ENCODE peak calls at places on chromosomes 16 and 17, in eight cellular contexts. U is heart right ventricle, M is cardiac muscle cell, E is heart left ventricle, D is upper lobe of right lung, N is left ventricle myocardium inferior, R is SK-N-SH, L is aorta. V is an unnamed sample. For H3K36me3 and H3K4me1, the result is how much of the 10 kb centered on the place peaks cover.

GRCh38 chr17:63519972-63520882 is 2.9 kb upstream of the KCNH6 start:
- DNase-seq in L (no peak), R (no peak), D (no peak), U (no peak), E (no peak), N (no peak), M (no peak), V (no peak)

GRCh38 chr17:50133028-50133768 is 3.2 kb upstream of the SAMD14 start:
- DNase-seq in E (peak), R (peak), N (no peak), U (peak), L (peak), D (peak), M (no peak), V (no peak)

GRCh38 chr17:17880577-17881196 is 43.9 kb upstream of the SREBF1 start:
- DNase-seq in E (no peak), N (no peak), M (no peak), R (no peak), L (no peak), U (no peak), D (no peak), V (no peak)

GRCh38 chr17:63354251-63354650 is 91.9 kb downstream of the CYB561 start:
- DNase-seq in D (no peak), E (no peak), M (no peak), N (no peak), U (no peak), L (no peak), R (no peak), V (no peak)

GRCh38 chr16:47045459-47045858 is 72.0 kb upstream of the DNAJA2 start:
- DNase-seq in M (no peak), R (no peak), L (no peak), D (no peak), E (no peak), N (no peak), U (no peak), V (peak)

GRCh38 chr16:47387026-47387734 is 73.7 kb downstream of the ITFG1 start:
- DNase-seq in D (no peak), M (peak), E (no peak), L (no peak), R (no peak), U (no peak), N (no peak), V (no peak)

GRCh38 chr16:20971420-20971819 is 70.8 kb downstream of the LYRM1 start:
- DNase-seq in N (no peak), L (no peak), M (no peak), D (no peak), E (no peak), U (no peak), R (no peak), V (no peak)

GRCh38 chr17:65324977-65325376 is 187.8 kb downstream of the RGS9 start:
- DNase-seq in E (no peak), L (no peak), R (no peak), D (no peak), U (peak), M (no peak), N (no peak), V (no peak)

GRCh38 chr16:69935278-69935711 is 15.8 kb upstream of the CLEC18A start:
- DNase-seq in N (no peak), U (no peak), E (no peak), L (peak), D (no peak), M (no peak), R (no peak), V (no peak)

GRCh38 chr17:17943281-17943984 is 28.8 kb downstream of the TOM1L2 start:
- DNase-seq in L (peak), D (no peak), R (no peak), U (no peak), M (no peak), E (no peak), N (no peak), V (peak)

GRCh38 chr17:16419074-16419928 is 3.9 kb downstream of the TRPV2 start:
- DNase-seq in N (no peak), E (no peak), M (no peak), U (no peak), D (no peak), L (no peak), R (peak), V (peak)

GRCh38 chr16:11067697-11068141 is 123.4 kb downstream of the CLEC16A start:
- DNase-seq in U (no peak), D (no peak), N (no peak), M (no peak), R (no peak), L (peak), E (no peak), V (no peak)

GRCh38 chr16:58098207-58099096 is 30.7 kb downstream of the CFAP20 start:
- DNase-seq in D (peak), N (no peak), E (no peak), M (no peak), L (no peak), R (no peak), U (no peak), V (no peak)

GRCh38 chr16:48561960-48562393 is 48.0 kb downstream of the N4BP1 start:
- DNase-seq in N (no peak), D (no peak), U (no peak), M (no peak), R (no peak), L (no peak), E (no peak), V (no peak)

GRCh38 chr16:63613701-63614100 is 1508.2 kb downstream of the CDH11 start:
- DNase-seq in M (no peak), N (no peak), U (no peak), D (no peak), R (no peak), E (no peak), L (no peak), V (no peak)

GRCh38 chr17:81244358-81245023 is 5.4 kb downstream of the NDUFAF8 start:
- DNase-seq in M (no peak), R (peak), U (no peak), L (no peak), D (no peak), E (no peak), N (no peak), V (no peak)

GRCh38 chr17:48429638-48430586 is at the start of gene SKAP1:
- DNase-seq in E (no peak), D (peak), M (no peak), N (no peak), L (peak), R (peak), U (no peak), V (peak)

GRCh38 chr17:63929860-63930766 is 2.0 kb downstream of the CD79B start:
- DNase-seq in D (no peak), L (no peak), E (peak), M (no peak), R (peak), N (no peak), U (peak), V (no peak)

GRCh38 chr17:56785396-56785795 is 48.3 kb downstream of the C17orf67 start:
- DNase-seq in M (no peak), R (no peak), E (no peak), N (no peak), L (no peak), D (no peak), U (no peak), V (no peak)

GRCh38 chr17:42784811-42785592 is 4.6 kb downstream of the WNK4 start:
- DNase-seq in U (no peak), E (no peak), R (peak), N (no peak), L (no peak), M (no peak), D (no peak), V (no peak)

GRCh38 chr17:1905190-1905919 is 75.5 kb downstream of the RPA1 start:
- DNase-seq in N (no peak), R (peak), M (peak), U (no peak), E (no peak), D (no peak), L (no peak), V (no peak)

GRCh38 chr16:50326264-50326663 is 42.5 kb downstream of the BRD7 start:
- DNase-seq in E (no peak), M (no peak), N (no peak), D (no peak), U (no peak), L (no peak), R (no peak), V (no peak)

GRCh38 chr17:19897108-19897854 is 29.5 kb upstream of the ULK2 start:
- DNase-seq in M (no peak), N (peak), L (no peak), U (peak), E (peak), D (no peak), R (no peak), V (no peak)

GRCh38 chr16:11528053-11528452 is 58.7 kb downstream of the LITAF start:
- DNase-seq in U (no peak), R (no peak), M (no peak), N (no peak), E (no peak), L (no peak), D (no peak), V (no peak)

GRCh38 chr17:66678827-66679226 is 156.1 kb upstream of the CACNG5 start:
- DNase-seq in R (no peak), L (no peak), N (no peak), U (no peak), D (no peak), E (no peak), M (no peak), V (no peak)

GRCh38 chr17:50533720-50534148 is 1.2 kb downstream of the EPN3 start:
- DNase-seq in M (peak), D (no peak), R (peak), E (peak), U (peak), N (peak), L (no peak), V (no peak)

GRCh38 chr17:47205419-47205963 is 3.7 kb upstream of the MYL4 start:
- DNase-seq in E (peak), U (peak), M (peak), N (peak), L (no peak), D (peak), R (no peak), V (peak)

GRCh38 chr17:64506576-64507417 is at the start of gene CEP95:
- DNase-seq in U (peak), E (peak), N (peak), R (peak), M (peak), L (peak), D (peak), V (peak)

DNA sequence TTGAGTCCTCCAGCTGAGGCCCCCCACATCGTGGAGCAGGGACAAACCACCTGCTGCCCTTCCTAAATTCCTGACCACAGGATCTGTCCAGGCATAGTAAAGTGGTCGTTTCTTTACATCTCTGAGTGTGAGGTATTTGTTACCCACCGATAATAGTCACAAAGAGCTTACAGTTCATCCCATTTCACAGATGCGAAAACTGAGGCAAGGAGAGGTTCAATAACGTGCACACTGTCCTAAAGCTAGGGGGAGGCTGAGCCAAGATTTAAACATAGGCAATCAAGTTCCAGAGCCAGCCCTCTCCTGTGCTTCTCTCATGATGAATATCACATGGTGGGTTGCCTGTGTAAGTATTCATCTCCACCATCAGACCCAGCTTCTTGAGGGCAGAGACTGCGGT is 135.4 kb downstream of the CCT6B start:
- DNase-seq in M (no peak), L (no peak), D (no peak), N (no peak), U (no peak), R (no peak), E (no peak), V (no peak)
- H3K36me3 ChIP-seq in M (under half), L (under half), D (under half), N (under half), U (under half), R (under half), E (under half), V (under half)

GRCh38 chr16:68351991-68352431 is 41.2 kb downstream of the PRMT7 start:
- DNase-seq in R (no peak), N (no peak), E (no peak), L (peak), M (no peak), D (no peak), U (no peak), V (no peak)
- H3K4me1 ChIP-seq in R (under half), N (under half), E (under half), L (under half), M (under half), D (under half), U (under half), V (under half)

DNA sequence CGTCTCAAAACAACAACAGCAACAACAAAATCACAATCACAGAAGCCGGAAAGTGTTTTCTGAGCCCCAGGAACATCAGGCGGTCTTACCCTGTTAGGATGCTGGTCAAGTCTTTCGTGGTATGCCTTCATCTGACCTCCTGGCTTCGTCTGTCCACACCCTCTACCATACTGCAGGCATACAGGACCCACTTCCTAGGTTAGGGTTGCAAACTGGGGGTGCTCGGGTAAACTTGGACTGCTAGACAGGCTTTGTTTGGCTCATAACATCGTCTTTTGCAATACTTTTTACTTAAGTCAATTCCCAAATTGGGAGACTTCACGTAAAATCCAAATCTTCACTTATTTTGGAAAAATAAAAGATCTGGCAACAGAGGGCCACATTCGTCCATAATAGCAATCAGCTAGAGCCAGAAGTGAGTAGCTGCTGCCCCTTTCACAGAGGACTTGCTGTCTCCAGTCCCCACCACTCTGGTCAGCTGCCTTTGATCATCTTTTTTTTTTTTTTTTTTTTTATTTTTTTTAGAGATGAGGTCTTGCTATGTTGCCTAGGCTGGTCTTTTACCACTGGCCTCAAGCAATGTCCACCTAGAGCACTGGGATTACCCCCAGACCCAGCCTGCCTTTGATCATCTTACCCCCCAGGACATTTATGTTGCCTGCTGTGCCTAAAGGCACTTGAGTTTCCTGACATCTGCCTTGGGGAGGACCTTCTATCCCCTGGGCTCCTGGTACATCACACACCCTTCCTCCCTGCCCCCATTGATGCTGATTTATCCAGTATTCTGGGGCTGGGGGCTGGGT is 30.1 kb downstream of the CHD9 start:
- DNase-seq in M (no peak), N (no peak), E (no peak), U (no peak), D (no peak), R (no peak), L (no peak), V (no peak)
- H3K4me3 ChIP-seq in M (no peak), N (no peak), E (no peak), U (no peak), D (no peak), R (no peak), L (no peak), V (no peak)

DNA sequence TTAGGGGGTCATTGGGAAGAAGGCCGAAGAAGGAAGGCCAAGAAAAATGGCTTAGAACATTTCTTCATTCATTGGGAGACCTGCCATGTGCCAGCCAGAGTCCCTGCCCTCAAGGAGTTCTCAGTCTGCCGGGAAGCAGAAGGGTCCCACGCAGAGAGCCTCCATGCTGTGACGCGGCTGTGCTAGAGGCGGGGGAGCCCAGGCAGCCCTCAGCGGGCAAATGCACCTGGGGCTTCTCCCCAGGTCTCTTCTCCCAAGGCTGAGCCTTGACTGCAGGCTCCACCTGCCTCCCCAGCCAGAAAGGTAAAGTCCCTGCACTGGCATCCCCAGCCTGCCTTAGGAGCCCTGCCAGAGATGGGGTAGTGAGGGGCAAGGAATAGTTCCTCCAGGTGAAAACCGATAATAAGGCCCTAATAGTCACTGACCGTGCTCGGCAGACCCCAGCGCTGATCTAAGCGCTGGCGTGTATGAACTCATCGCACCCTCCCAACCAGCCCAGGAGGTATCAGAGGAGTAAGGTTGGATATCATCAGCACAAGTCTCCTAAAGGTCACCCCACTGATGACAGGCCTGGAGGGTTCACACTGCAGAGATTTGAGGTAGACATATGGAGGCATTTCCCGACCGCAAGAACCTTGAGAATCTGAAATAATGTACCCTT is 6.0 kb upstream of the CDR2L start:
- DNase-seq in E (no peak), D (no peak), N (no peak), M (no peak), R (no peak), L (no peak), U (no peak), V (no peak)
- H3K36me3 ChIP-seq in E (under half), D (under half), N (under half), M (under half), R (under half), L (under half), U (under half), V (under half)

GRCh38 chr17:78915872-78916632 is 9.1 kb downstream of the TIMP2 start:
- DNase-seq in U (peak), R (no peak), M (no peak), N (peak), D (peak), E (peak), L (no peak), V (no peak)
- H3K4me1 ChIP-seq in U (half or more), R (under half), M (under half), N (half or more), D (under half), E (under half), L (under half), V (under half)

GRCh38 chr17:32443827-32444300 is 446 bp upstream of the PSMD11 start:
- DNase-seq in N (no peak), U (no peak), M (no peak), L (no peak), D (no peak), R (no peak), E (no peak), V (no peak)
- H3K4me3 ChIP-seq in N (peak), U (peak), M (peak), L (peak), D (peak), R (peak), E (peak), V (peak)